ENCODE peak calls at places on chromosomes 16 and 17, in five cellular contexts. J, C, D, N and B are unnamed samples.

GRCh38 chr17:77795685-77796084 is 162.8 kb upstream of the TNRC6C start:
- DNase-seq in J (no peak), C (no peak), D (no peak), N (no peak), B (no peak)

GRCh38 chr17:37710344-37710886 is 34.4 kb downstream of the HNF1B start:
- DNase-seq in J (peak; percentile 43), C (no peak), D (peak; percentile 100), N (no peak), B (no peak)

GRCh38 chr16:49980166-49980565 is 44.9 kb upstream of the CNEP1R1 start:
- DNase-seq in J (no peak), C (no peak), D (no peak), N (peak; percentile 9), B (no peak)

GRCh38 chr17:17750881-17751280 is 69.6 kb downstream of the RAI1 start:
- DNase-seq in J (peak; percentile 67), C (no peak), D (no peak), N (no peak), B (peak; percentile 76)

GRCh38 chr17:83132251-83133081 is 53.1 kb downstream of the METRNL start:
- DNase-seq in J (no peak), C (no peak), D (no peak), N (no peak), B (no peak)

GRCh38 chr16:2980227-2981176 is at the start of gene PKMYT1:
- DNase-seq in J (peak; percentile 93), C (peak; percentile 93), D (peak; percentile 91), N (peak; percentile 99), B (peak; percentile 97)

GRCh38 chr17:60139438-60140285 is 10.1 kb upstream of the CA4 start:
- DNase-seq in J (no peak), C (peak; percentile 65), D (no peak), N (no peak), B (no peak)

GRCh38 chr16:79067600-79067999 is 532.9 kb downstream of the MAF start:
- DNase-seq in J (no peak), C (no peak), D (no peak), N (no peak), B (no peak)

GRCh38 chr17:21241564-21241963 is 11.6 kb downstream of the NATD1 start:
- DNase-seq in J (no peak), C (no peak), D (no peak), N (no peak), B (no peak)

GRCh38 chr17:77322534-77323412 is 182.0 kb downstream of the SEC14L1 start:
- DNase-seq in J (peak; percentile 51), C (no peak), D (peak; percentile 78), N (peak; percentile 85), B (peak; percentile 86)

GRCh38 chr17:82636626-82637598 is 11.3 kb downstream of the WDR45B start:
- DNase-seq in J (no peak), C (no peak), D (peak; percentile 85), N (no peak), B (no peak)